ENCODE peak calls at places on chromosomes 5 and 9, in four cellular contexts. V is fibroblast of pulmonary artery, Z is HCT116, C is fibroblast of mammary gland. B is an unnamed sample.

GRCh38 chr5:153718713-153719112 is 228.2 kb downstream of the GRIA1 start:
- DNase-seq in V (no peak), Z (no peak), C (no peak), B (peak)

GRCh38 chr9:81602887-81603680 is 86.3 kb downstream of the TLE1 start:
- DNase-seq in V (no peak), Z (no peak), C (no peak), B (no peak)

GRCh38 chr9:35649431-35650340 is 1.0 kb downstream of the SIT1 start:
- DNase-seq in V (peak), Z (no peak), C (peak), B (no peak)

GRCh38 chr5:108278285-108279240 is 103.3 kb downstream of the FBXL17 start:
- DNase-seq in V (no peak), Z (no peak), C (no peak), B (peak)

GRCh38 chr9:131411719-131412681 is 18.1 kb downstream of the PRRC2B start:
- DNase-seq in V (no peak), Z (no peak), C (no peak), B (no peak)

GRCh38 chr5:95963650-95964410 is 2.2 kb upstream of the ELL2 start:
- DNase-seq in V (peak), Z (no peak), C (peak), B (peak)

GRCh38 chr9:135000647-135001245 is 83.0 kb upstream of the FCN1 start:
- DNase-seq in V (no peak), Z (peak), C (peak), B (no peak)

GRCh38 chr9:108755979-108756378 is 99.8 kb downstream of the ACTL7B start:
- DNase-seq in V (no peak), Z (no peak), C (no peak), B (no peak)

GRCh38 chr5:29588276-29588675 is 1605.2 kb upstream of the CDH6 start:
- DNase-seq in V (no peak), Z (no peak), C (no peak), B (peak)

GRCh38 chr9:131282688-131283422 is 6.5 kb upstream of the FAM78A start:
- DNase-seq in V (peak), Z (no peak), C (no peak), B (peak)

GRCh38 chr5:154190652-154191304 is at the start of gene GALNT10:
- DNase-seq in V (peak), Z (peak), C (peak), B (peak)

GRCh38 chr5:95870105-95870672 is 47.7 kb upstream of the GLRX start:
- DNase-seq in V (peak), Z (no peak), C (peak), B (peak)

GRCh38 chr5:30414078-30414477 is 779.4 kb upstream of the CDH6 start:
- DNase-seq in V (no peak), Z (no peak), C (no peak), B (no peak)

GRCh38 chr5:16615737-16616535 is 861 bp downstream of the RETREG1 start:
- DNase-seq in V (no peak), Z (no peak), C (no peak), B (peak)

GRCh38 chr9:123329329-123329955 is 26.6 kb upstream of the CRB2 start:
- DNase-seq in V (no peak), Z (no peak), C (no peak), B (peak)

GRCh38 chr9:2800385-2801179 is 43.3 kb downstream of the PUM3 start:
- DNase-seq in V (peak), Z (no peak), C (peak), B (peak)
- TF ChIP-seq CTCF in V (peak), Z (peak), C (peak), B (peak)

GRCh38 chr5:113292535-113292934 is 142.3 kb downstream of the TSSK1B start:
- DNase-seq in V (peak), Z (no peak), C (no peak), B (no peak)
- H3K4me3 ChIP-seq in V (peak), Z (no peak), C (no peak), B (peak)

DNA sequence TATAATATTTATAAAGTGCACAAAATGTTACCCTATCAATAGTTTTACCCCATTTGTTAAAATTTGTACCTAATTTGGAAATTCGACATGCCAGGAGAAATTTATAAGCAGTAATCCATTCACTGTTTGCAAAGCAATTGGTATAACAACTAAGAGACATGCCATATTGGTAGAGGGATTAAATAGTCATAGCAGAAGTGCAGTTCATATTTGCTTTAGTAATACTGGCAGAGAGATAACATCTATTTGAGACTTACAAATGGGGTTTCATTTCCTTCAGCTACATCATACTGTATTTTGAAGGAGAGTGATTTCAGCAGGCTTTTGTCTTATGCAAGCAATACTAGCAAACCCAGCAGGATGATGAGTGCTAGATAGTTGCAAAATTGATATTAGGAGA is 610.4 kb upstream of the CDH10 start:
- DNase-seq in V (no peak), Z (no peak), C (no peak), B (no peak)
- TF ChIP-seq CTCF in V (no peak), Z (no peak), C (no peak), B (no peak)

GRCh38 chr9:96025995-96026572 is 150.6 kb downstream of the ERCC6L2 start:
- DNase-seq in V (no peak), Z (no peak), C (no peak), B (no peak)

GRCh38 chr9:96026655-96027213 is 151.2 kb downstream of the ERCC6L2 start:
- DNase-seq in V (no peak), Z (no peak), C (no peak), B (no peak)

GRCh38 chr9:96029722-96030515 is 154.4 kb downstream of the ERCC6L2 start:
- DNase-seq in V (no peak), Z (no peak), C (no peak), B (no peak)

GRCh38 chr9:96031366-96031824 is 155.9 kb downstream of the ERCC6L2 start:
- DNase-seq in V (no peak), Z (no peak), C (no peak), B (peak)

DNA sequence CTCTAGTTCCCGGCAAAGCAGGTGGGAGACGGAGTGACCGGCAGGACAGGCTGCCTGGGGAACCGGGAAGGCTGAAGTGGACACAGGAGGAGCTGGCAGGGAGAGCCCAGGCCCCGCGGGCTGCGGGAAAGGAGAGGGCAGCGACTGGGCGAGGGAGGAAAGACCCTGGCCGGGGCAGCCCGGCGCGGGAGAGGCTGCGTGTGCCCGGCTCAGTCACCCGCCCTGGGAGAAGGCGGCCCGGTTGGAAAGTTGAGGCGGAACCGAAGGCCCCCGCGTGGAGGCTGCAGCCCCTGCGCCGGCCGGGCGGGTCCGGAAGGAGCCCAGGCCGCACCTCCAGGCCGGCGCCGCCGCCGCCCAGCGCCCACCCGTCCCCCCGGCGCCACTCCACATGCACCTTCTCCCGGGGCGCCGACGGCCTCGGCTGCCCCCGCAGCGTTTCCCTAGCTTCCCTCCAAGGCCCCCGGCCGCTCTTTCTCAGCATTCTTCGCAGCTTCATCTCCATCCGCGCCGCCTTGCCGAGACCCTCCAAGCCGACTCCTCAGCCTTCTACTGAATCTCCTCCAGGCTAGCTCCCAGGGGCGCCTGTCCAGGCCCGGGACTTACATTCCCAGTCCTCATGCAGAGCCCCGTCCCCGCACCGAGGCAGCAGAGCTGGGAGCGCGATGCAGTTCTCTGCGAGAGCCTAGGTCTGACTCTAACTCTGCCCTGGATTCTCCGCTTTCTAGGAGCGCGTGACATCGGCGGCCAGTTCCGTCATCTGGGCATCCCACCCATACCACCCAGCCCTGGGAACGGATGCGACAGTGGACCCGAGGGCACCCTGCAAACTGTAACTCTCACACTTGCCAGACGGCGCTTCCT is 152.0 kb downstream of the ERCC6L2 start:
- DNase-seq in V (no peak), Z (no peak), C (no peak), B (no peak)
- H3K4me3 ChIP-seq in V (peak), Z (no peak), C (no peak), B (no peak)

DNA sequence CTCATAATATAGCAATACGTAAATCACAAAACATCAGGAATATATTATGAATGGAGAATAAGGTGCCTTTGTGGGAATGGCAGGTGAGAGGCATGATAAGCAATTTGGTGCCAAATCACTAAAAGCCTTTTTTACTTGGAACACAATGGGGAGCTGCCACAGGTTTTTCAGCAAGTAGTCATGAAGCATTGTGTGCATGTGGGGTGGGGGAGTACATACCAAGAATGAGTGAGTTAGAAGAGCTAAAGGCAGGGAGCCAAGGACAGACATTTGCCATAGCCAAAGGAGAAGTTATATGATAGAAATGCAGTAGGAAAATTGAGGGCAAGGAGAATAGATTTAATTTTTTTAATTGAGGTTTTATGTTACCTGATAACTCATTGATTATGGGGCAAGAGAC is 445.0 kb upstream of the SMC2 start:
- DNase-seq in V (peak), Z (no peak), C (no peak), B (no peak)
- TF ChIP-seq CTCF in V (no peak), Z (no peak), C (no peak), B (no peak)

DNA sequence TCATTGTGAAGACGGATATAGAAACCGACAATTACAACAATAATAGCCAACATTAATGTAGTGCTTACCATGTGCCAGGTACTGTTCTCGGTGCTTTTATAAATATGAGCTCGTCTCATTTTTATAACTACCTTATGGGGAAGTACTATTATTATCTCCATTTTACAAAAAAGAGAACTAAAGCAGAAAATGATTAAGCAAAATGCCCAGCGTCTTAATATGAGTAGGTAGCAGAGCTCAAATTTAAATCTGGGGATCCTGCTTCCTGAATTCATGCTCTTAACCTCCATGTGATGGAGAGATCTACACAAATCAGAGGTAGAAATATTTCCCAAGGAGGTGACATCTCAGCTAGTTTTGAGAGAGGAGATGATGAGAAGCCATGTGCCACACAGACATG is 256.9 kb downstream of the TRIM32 start:
- DNase-seq in V (no peak), Z (no peak), C (no peak), B (no peak)
- H3K4me3 ChIP-seq in V (no peak), Z (no peak), C (no peak), B (no peak)

GRCh38 chr9:118809160-118809625 is 560.0 kb downstream of the BRINP1 start:
- DNase-seq in V (no peak), Z (no peak), C (no peak), B (peak)
- TF ChIP-seq CTCF in V (no peak), Z (no peak), C (no peak), B (no peak)

DNA sequence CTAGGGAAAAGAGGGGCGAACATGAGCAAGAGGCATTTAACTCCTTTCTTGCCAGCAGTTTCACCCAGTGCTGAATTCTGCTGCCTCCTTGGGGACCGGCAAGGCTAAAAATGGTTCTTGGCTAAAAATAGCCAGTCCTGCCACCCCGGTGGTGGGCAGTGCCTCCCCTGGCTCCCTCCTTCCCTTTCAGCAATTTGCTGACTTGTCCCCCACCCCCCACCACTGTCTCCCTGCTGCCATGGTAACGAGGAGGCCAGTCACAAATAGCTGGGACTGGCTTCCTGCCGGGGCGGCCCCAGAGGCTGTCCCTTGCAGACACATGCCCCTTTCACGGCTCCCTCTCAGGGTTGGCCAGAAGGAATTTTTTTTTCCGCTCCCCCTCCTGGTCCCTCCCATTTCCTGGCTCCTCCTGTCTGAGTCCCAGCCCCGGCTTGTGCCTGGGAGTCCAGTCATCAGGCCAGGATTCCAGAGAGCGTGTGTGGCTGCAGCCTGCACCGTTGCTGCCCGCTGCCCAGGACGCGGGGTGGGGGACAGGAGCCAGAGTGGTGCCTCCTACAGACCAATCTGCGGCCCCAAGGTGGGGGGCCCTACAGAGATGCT is 130.3 kb downstream of the RGS3 start:
- DNase-seq in V (peak), Z (peak), C (peak), B (peak)
- H3K4me3 ChIP-seq in V (peak), Z (no peak), C (peak), B (peak)

GRCh38 chr5:150397749-150398431 is 14.8 kb downstream of the CD74 start:
- DNase-seq in V (no peak), Z (no peak), C (no peak), B (no peak)
- TF ChIP-seq CTCF in V (no peak), Z (peak), C (no peak), B (no peak)

DNA sequence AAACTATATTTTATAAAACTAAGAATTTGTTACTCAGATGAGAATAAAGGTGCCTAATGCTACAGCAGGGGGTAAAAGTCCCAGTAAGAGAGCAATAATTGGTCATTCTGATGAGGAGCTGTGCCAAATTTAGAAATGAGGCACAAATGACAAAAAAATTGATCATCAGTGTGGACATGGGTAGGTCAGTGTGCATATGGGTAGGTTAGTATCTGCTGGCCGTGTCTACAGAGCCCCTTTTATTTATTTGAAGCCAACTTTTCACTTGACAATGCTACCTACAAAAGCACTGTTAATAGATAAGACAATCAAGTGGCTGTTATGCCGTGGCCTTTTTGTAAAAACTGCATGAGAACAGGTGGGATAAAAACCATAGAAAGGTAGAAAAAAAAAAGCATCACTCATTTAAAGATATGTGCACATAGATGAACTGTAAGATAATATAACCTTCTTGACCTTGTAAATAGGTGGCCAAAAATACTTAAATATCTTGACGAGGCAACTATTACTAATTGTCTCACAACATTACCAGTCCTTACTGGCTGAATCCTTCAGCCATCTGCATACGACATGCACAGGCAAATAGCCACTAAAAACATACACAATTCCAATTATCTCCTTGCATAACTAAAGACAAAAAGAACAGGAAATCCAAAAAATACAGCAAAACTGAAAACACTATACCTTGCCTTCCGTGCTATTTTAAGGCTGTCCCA is 454.7 kb downstream of the RAB3C start:
- DNase-seq in V (no peak), Z (no peak), C (peak), B (no peak)
- H3K4me3 ChIP-seq in V (peak), Z (no peak), C (peak), B (no peak)